ENCODE peak calls at places on chromosomes 4 and X, in ten cellular contexts. E is fibroblast of mammary gland, C is astrocyte of the spinal cord, W is AG09309, S is GM13977, V is fibroblast of pulmonary artery, D is HL-60, A is ascending aorta, O is heart left ventricle, M is neural progenitor cell. B is an unnamed sample.
A peak's percentile ranks its signal among the peaks of the same experiment; 100 is the strongest.

GRCh38 chr4:59869559-59869958 is 1330.6 kb upstream of the ADGRL3 start:
- DNase-seq in V (no peak), W (no peak), S (no peak), M (no peak), O (no peak), E (no peak), A (no peak), C (no peak), D (no peak), B (no peak)

GRCh38 chr4:10783351-10783750 is 98.8 kb upstream of the CLNK start:
- DNase-seq in C (peak; percentile 83), O (no peak), E (peak; percentile 73), M (no peak), S (no peak), D (no peak), A (no peak), W (peak; percentile 14), V (peak; percentile 68), B (no peak)

GRCh38 chr4:8592366-8593267 is at the start of gene CPZ:
- DNase-seq in O (no peak), E (peak; percentile 20), W (no peak), M (peak; percentile 88), V (peak; percentile 4), C (peak; percentile 22), D (no peak), A (no peak), S (no peak), B (no peak)

GRCh38 chr4:11537846-11538245 is 109.2 kb upstream of the HS3ST1 start:
- DNase-seq in M (no peak), A (no peak), E (no peak), V (no peak), W (no peak), O (no peak), D (no peak), C (no peak), S (no peak), B (no peak)

GRCh38 chrX:41334866-41335589 is 1.1 kb downstream of the DDX3X start:
- DNase-seq in E (peak; percentile 58), M (no peak), V (peak; percentile 64), C (peak; percentile 70), O (peak; percentile 67), D (peak; percentile 62), A (peak; percentile 27), S (peak; percentile 62), W (no peak), B (peak; percentile 76)

GRCh38 chr4:27930976-27931375 is 1070.3 kb downstream of the STIM2 start:
- DNase-seq in D (no peak), M (no peak), W (no peak), A (no peak), V (no peak), C (no peak), S (no peak), E (no peak), O (no peak), B (no peak)

GRCh38 chr4:113692809-113693411 is 68.6 kb downstream of the CAMK2D start:
- DNase-seq in V (no peak), C (no peak), E (peak; percentile 13), D (no peak), W (peak; percentile 87), M (no peak), A (no peak), O (no peak), S (no peak), B (no peak)

GRCh38 chr4:112327950-112328349 is 30.8 kb downstream of the ALPK1 start:
- DNase-seq in O (no peak), S (peak; percentile 40), M (peak; percentile 63), D (no peak), C (peak; percentile 72), A (no peak), W (no peak), V (peak; percentile 79), E (peak; percentile 69), B (no peak)

GRCh38 chr4:46123872-46124755 is at the start of gene GABRG1:
- DNase-seq in E (no peak), D (no peak), M (peak; percentile 62), S (no peak), A (no peak), O (no peak), W (no peak), V (no peak), C (no peak), B (no peak)

DNA sequence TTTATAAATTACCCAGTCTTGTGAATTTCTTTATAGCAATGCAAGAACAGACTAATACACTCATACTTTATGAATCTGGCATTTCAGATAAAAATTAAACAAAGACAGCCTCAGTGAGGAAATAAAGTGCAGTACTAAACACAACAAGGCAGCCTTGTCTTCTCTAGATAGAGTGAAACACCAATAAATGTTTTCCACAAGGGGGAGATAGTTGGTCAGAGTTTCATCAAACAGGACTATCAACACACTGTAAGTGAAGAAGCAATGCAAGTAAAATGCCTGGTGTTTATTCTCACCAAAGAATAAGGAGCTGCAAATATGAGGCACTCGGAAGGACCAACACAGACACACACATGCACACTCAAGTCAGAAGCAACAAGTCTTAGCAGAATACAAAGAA is 62.8 kb downstream of the FAM9B start:
- DNase-seq in C (peak; percentile 63), D (peak; percentile 23), V (peak; percentile 75), E (peak; percentile 62), M (peak; percentile 23), O (no peak), S (peak; percentile 9), W (no peak), A (no peak), B (no peak)
- TF ChIP-seq CTCF in C (peak; percentile 30), D (no peak), V (peak; percentile 41), E (peak; percentile 47), M (peak; percentile 48), O (peak; percentile 32), S (peak; percentile 23), W (peak; percentile 24), A (no peak), B (peak; percentile 49)

GRCh38 chr4:170581969-170582368 is 492.2 kb upstream of the AADAT start:
- DNase-seq in M (no peak), O (no peak), W (no peak), E (no peak), C (no peak), D (no peak), S (no peak), V (no peak), A (no peak), B (no peak)

GRCh38 chr4:170581322-170581721 is 491.6 kb upstream of the AADAT start:
- DNase-seq in E (no peak), V (no peak), C (no peak), W (no peak), S (no peak), A (no peak), D (no peak), O (no peak), M (peak; percentile 49), B (no peak)

GRCh38 chr4:170580651-170581050 is 490.9 kb upstream of the AADAT start:
- DNase-seq in W (no peak), M (no peak), O (no peak), V (no peak), D (no peak), A (no peak), C (no peak), S (no peak), E (no peak), B (no peak)
- TF ChIP-seq CTCF in W (no peak), M (no peak), O (peak; percentile 31), V (no peak), D (no peak), A (no peak), C (no peak), S (no peak), E (no peak), B (no peak)

DNA sequence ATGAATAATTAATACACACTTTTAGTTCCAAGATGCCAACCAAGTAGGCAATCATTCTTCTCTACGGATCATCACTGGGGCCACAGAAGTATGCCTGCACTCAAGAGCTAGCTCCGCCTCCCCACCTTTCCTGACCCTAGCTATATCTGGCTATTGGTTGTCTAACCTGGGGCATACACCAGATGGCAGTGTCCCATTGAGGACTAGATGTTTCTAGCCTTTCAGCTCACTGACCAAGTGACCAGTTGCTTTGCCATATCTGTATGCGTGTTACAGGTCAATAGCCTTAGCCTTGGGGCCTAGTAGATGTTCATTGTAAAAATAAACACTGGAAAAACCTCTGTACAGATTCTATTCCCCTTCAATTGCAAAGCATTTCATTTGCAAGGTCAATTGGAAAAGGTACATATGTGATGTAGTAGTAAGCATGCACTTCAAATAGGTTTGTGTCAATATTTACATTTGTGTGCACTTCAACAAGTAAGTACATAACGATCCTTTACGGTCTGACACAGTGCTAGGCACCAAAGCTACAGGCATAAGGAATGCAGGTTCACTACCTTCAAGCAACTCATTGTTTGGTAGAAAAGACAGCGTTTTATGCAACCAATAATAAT is 521.7 kb downstream of the PPARGC1A start:
- DNase-seq in O (peak; percentile 40), M (peak; percentile 80), D (no peak), W (no peak), C (no peak), S (no peak), A (no peak), V (no peak), E (no peak), B (no peak)
- TF ChIP-seq CTCF in O (peak; percentile 59), M (peak; percentile 78), D (no peak), W (no peak), C (peak; percentile 2), S (peak; percentile 15), A (no peak), V (peak; percentile 24), E (no peak), B (no peak)

GRCh38 chrX:45322820-45323219 is 122.1 kb upstream of the DIPK2B start:
- DNase-seq in D (no peak), M (no peak), S (no peak), A (no peak), C (peak; percentile 59), W (no peak), E (peak; percentile 63), V (peak; percentile 13), O (no peak), B (no peak)

GRCh38 chrX:45320191-45320590 is 119.5 kb upstream of the DIPK2B start:
- DNase-seq in E (no peak), C (no peak), W (no peak), O (no peak), S (no peak), V (peak; percentile 3), M (no peak), D (no peak), A (no peak), B (no peak)

GRCh38 chrX:45324941-45325340 is 124.3 kb upstream of the DIPK2B start:
- DNase-seq in M (no peak), S (no peak), C (peak; percentile 23), A (no peak), V (peak; percentile 65), E (peak; percentile 31), D (no peak), O (no peak), W (no peak), B (no peak)

GRCh38 chrX:45323387-45323786 is 122.7 kb upstream of the DIPK2B start:
- DNase-seq in O (no peak), S (no peak), W (no peak), D (no peak), E (no peak), C (no peak), M (no peak), V (no peak), A (no peak), B (no peak)

DNA sequence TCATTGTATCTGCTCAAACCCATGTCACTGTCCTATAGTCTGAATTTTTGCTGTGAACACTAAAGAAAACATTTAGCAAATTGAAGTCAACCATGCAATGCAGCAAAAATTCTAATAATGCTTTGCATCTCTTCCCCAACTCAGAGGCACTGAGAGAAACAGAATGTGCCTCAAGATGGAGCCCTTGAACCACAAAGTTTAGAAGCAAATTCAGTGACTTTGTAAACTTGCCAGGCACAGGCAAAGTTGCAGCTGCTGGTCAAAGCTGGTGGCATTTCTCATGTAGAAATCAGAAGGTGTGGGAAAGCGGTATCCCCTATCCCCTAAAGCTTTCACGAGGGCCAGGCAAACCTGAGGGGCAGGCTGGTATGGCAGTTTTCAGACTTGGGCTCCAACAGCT is 121.7 kb upstream of the DIPK2B start:
- DNase-seq in C (peak; percentile 83), W (peak; percentile 71), A (no peak), M (peak; percentile 34), D (peak; percentile 34), S (no peak), V (peak; percentile 83), O (peak; percentile 21), E (peak; percentile 88), B (no peak)
- TF ChIP-seq CTCF in C (peak; percentile 58), W (peak; percentile 69), A (no peak), M (peak; percentile 47), D (no peak), S (peak; percentile 26), V (peak; percentile 59), O (peak; percentile 52), E (peak; percentile 61), B (no peak)